ENCODE peak calls at places on chromosomes 16 and 17, in seven cellular contexts. L is fibroblast of lung, N is pancreas, A is fibroblast of pulmonary artery, K is GM12864, D is lower leg skin, S is RWPE1. Y is an unnamed sample.

GRCh38 chr17:17132746-17133145 is 73.4 kb downstream of the PLD6 start:
- DNase-seq in L (no peak), N (no peak), A (no peak), K (no peak), D (no peak), S (no peak), Y (no peak)

GRCh38 chr16:1093284-1094123 is 2.5 kb downstream of the C1QTNF8 start:
- DNase-seq in L (no peak), N (no peak), A (peak), K (no peak), D (no peak), S (no peak), Y (no peak)

GRCh38 chr16:3465301-3465700 is 21.8 kb downstream of the NAA60 start:
- DNase-seq in L (no peak), N (no peak), A (no peak), K (no peak), D (no peak), S (no peak), Y (no peak)

GRCh38 chr16:67237396-67238277 is 9.6 kb downstream of the FHOD1 start:
- DNase-seq in L (no peak), N (peak), A (no peak), K (no peak), D (no peak), S (no peak), Y (no peak)

GRCh38 chr17:76972046-76972641 is 103.9 kb downstream of the MGAT5B start:
- DNase-seq in L (no peak), N (no peak), A (no peak), K (no peak), D (no peak), S (no peak), Y (no peak)

GRCh38 chr16:35798885-35799426 is 2339.5 kb downstream of the TP53TG3F start:
- DNase-seq in L (no peak), N (no peak), A (no peak), K (no peak), D (no peak), S (no peak), Y (no peak)

GRCh38 chr16:66247516-66248089 is 118.9 kb upstream of the CDH5 start:
- DNase-seq in L (peak), N (no peak), A (peak), K (no peak), D (peak), S (no peak), Y (no peak)

GRCh38 chr17:39601758-39602532 is 5.8 kb downstream of the NEUROD2 start:
- DNase-seq in L (no peak), N (no peak), A (no peak), K (no peak), D (no peak), S (no peak), Y (no peak)

GRCh38 chr17:16872351-16872751 is 99.6 kb downstream of the TNFRSF13B start:
- DNase-seq in L (peak), N (no peak), A (no peak), K (no peak), D (no peak), S (no peak), Y (no peak)

GRCh38 chr16:5504028-5504758 is 406.6 kb upstream of the EEF2KMT start:
- DNase-seq in L (peak), N (no peak), A (no peak), K (no peak), D (no peak), S (no peak), Y (no peak)

GRCh38 chr17:21214777-21215541 is 998 bp upstream of the TMEM11 start:
- DNase-seq in L (peak), N (no peak), A (peak), K (no peak), D (no peak), S (peak), Y (peak)

GRCh38 chr17:6455321-6455705 is 11.1 kb downstream of the PIMREG start:
- DNase-seq in L (peak), N (no peak), A (peak), K (no peak), D (no peak), S (no peak), Y (no peak)

GRCh38 chr17:6456321-6456720 is 12.1 kb downstream of the PIMREG start:
- DNase-seq in L (no peak), N (no peak), A (no peak), K (no peak), D (no peak), S (no peak), Y (no peak)

GRCh38 chr17:6452471-6453266 is 8.4 kb downstream of the PIMREG start:
- DNase-seq in L (no peak), N (no peak), A (no peak), K (no peak), D (no peak), S (no peak), Y (no peak)

GRCh38 chr17:6453279-6454024 is 9.2 kb downstream of the PIMREG start:
- DNase-seq in L (no peak), N (no peak), A (no peak), K (no peak), D (no peak), S (no peak), Y (no peak)

DNA sequence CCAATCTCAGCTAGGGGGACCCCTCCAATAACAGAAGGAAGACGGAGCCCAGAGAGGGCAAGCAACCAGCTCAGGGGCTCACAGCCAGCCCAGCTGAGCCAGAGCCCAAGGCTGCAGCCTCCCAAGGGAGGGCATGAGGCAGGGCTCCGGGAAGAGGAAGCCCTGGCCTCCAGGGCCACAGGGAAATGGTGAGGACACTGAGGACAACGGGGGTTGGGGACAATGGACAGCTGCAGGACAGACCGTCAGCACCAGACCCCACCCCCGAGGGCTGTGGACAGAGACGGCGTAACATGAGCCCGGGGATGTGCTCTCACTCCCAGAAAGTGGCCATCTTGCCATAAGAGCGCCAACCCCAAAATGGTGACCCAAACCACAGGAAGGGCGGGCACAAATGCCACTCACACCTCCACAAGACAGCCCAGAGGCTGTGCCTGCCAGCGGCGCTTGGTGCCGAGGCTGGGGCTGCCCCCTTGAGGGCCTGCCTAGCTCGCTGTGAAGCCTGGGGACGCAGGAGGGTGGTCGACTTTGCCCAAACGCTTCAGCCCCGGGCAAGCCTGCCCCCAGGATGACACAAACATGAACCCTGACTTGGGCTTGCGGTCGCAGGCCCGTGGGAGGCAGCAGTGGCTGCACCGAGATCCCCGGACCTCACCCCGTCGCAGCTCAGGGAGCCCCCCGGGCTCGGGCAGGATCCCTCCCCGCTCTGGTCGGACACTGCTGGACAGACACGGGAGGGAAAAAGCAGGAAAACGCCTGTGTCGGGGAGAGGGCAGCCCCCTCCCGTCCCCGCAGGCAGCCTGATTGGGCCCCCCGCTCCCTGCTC is 10.5 kb downstream of the PIMREG start:
- DNase-seq in L (no peak), N (no peak), A (no peak), K (no peak), D (no peak), S (no peak), Y (no peak)
- TF ChIP-seq CTCF in L (no peak), N (no peak), A (no peak), K (no peak), D (no peak), S (no peak), Y (no peak)

GRCh38 chr16:48864055-48864454 is 254.1 kb upstream of the N4BP1 start:
- DNase-seq in L (no peak), N (no peak), A (no peak), K (no peak), D (no peak), S (no peak), Y (no peak)
- TF ChIP-seq CTCF in L (no peak), N (no peak), A (no peak), K (peak), D (no peak), S (no peak), Y (no peak)

GRCh38 chr17:8253801-8254200 is 4.7 kb downstream of the PFAS start:
- DNase-seq in L (peak), N (peak), A (peak), K (no peak), D (no peak), S (no peak), Y (no peak)
- TF ChIP-seq CTCF in L (no peak), N (no peak), A (peak), K (no peak), D (no peak), S (no peak), Y (no peak)

GRCh38 chr16:81585785-81586184 is 141.2 kb downstream of the CMIP start:
- DNase-seq in L (no peak), N (no peak), A (no peak), K (no peak), D (no peak), S (no peak), Y (no peak)
- TF ChIP-seq CTCF in L (peak), N (no peak), A (peak), K (no peak), D (no peak), S (no peak), Y (no peak)

GRCh38 chr17:34384271-34384670 is 21.2 kb upstream of the CCL1 start:
- DNase-seq in L (no peak), N (no peak), A (no peak), K (no peak), D (no peak), S (no peak), Y (no peak)
- TF ChIP-seq CTCF in L (no peak), N (no peak), A (no peak), K (no peak), D (no peak), S (no peak), Y (no peak)